ENCODE peak calls at places on chromosomes 3 and 15, in six cellular contexts. U, S, E, P, G and Y are unnamed samples.

GRCh38 chr3:11238057-11238456 is 34.1 kb upstream of the ATG7 start:
- DNase-seq in U (no peak), S (no peak), E (no peak), P (no peak), G (no peak), Y (no peak)

GRCh38 chr15:85542895-85543331 is 162.5 kb downstream of the AKAP13 start:
- DNase-seq in U (no peak), S (no peak), E (peak; percentile 68), P (no peak), G (no peak), Y (no peak)

GRCh38 chr3:87696276-87697013 is 362.4 kb downstream of the CGGBP1 start:
- DNase-seq in U (no peak), S (no peak), E (no peak), P (no peak), G (no peak), Y (no peak)

GRCh38 chr15:78396976-78397375 is 41.0 kb upstream of the IREB2 start:
- DNase-seq in U (no peak), S (peak; percentile 54), E (peak; percentile 46), P (peak; percentile 87), G (no peak), Y (no peak)

GRCh38 chr3:5187920-5188418 is 462 bp downstream of the EDEM1 start:
- DNase-seq in U (peak; percentile 40), S (peak; percentile 55), E (no peak), P (peak; percentile 74), G (no peak), Y (peak; percentile 25)

GRCh38 chr15:42100021-42100800 is 5.8 kb upstream of the PLA2G4D start:
- DNase-seq in U (no peak), S (no peak), E (no peak), P (no peak), G (no peak), Y (no peak)

GRCh38 chr15:76270876-76271275 is 40.4 kb downstream of the ETFA start:
- DNase-seq in U (no peak), S (no peak), E (no peak), P (no peak), G (no peak), Y (no peak)

GRCh38 chr15:28178727-28179126 is 79.6 kb upstream of the OCA2 start:
- DNase-seq in U (no peak), S (no peak), E (no peak), P (no peak), G (no peak), Y (no peak)

GRCh38 chr3:112350181-112350825 is 17.3 kb downstream of the CD200 start:
- DNase-seq in U (no peak), S (no peak), E (no peak), P (no peak), G (no peak), Y (no peak)

GRCh38 chr15:39135989-39136388 is 444.9 kb upstream of the THBS1 start:
- DNase-seq in U (no peak), S (no peak), E (no peak), P (no peak), G (no peak), Y (no peak)

GRCh38 chr15:82108489-82109078 is 62.8 kb upstream of the MEX3B start:
- DNase-seq in U (peak; percentile 32), S (peak; percentile 55), E (peak; percentile 54), P (peak; percentile 70), G (no peak), Y (peak; percentile 63)

GRCh38 chr15:27686376-27686775 is 412.7 kb downstream of the OCA2 start:
- DNase-seq in U (no peak), S (no peak), E (no peak), P (no peak), G (no peak), Y (no peak)

GRCh38 chr3:192409838-192410683 is 317.3 kb downstream of the FGF12 start:
- DNase-seq in U (no peak), S (peak; percentile 25), E (no peak), P (no peak), G (peak; percentile 43), Y (peak; percentile 46)

GRCh38 chr3:11826628-11827265 is 19.9 kb downstream of the TAMM41 start:
- DNase-seq in U (no peak), S (no peak), E (no peak), P (no peak), G (no peak), Y (no peak)

GRCh38 chr3:105801397-105801796 is 67.4 kb downstream of the CBLB start:
- DNase-seq in U (no peak), S (no peak), E (no peak), P (no peak), G (no peak), Y (no peak)

GRCh38 chr3:148998715-148999413 is 7.5 kb downstream of the GYG1 start:
- DNase-seq in U (no peak), S (no peak), E (no peak), P (no peak), G (no peak), Y (peak; percentile 75)

GRCh38 chr3:48428863-48429415 is 947 bp downstream of the PLXNB1 start:
- DNase-seq in U (peak; percentile 71), S (peak; percentile 58), E (peak; percentile 56), P (peak; percentile 79), G (no peak), Y (no peak)

GRCh38 chr15:33987444-33987843 is 19.1 kb downstream of the CHRM5 start:
- DNase-seq in U (no peak), S (no peak), E (no peak), P (no peak), G (no peak), Y (no peak)

GRCh38 chr3:107130089-107130700 is 247.0 kb upstream of the CCDC54 start:
- DNase-seq in U (no peak), S (no peak), E (no peak), P (no peak), G (no peak), Y (no peak)

GRCh38 chr3:142031575-142031974 is 117.8 kb downstream of the TFDP2 start:
- DNase-seq in U (no peak), S (no peak), E (no peak), P (no peak), G (no peak), Y (no peak)

GRCh38 chr3:46900007-46900292 is 22.4 kb downstream of the PTH1R start:
- DNase-seq in U (no peak), S (peak; percentile 32), E (no peak), P (no peak), G (no peak), Y (no peak)

DNA sequence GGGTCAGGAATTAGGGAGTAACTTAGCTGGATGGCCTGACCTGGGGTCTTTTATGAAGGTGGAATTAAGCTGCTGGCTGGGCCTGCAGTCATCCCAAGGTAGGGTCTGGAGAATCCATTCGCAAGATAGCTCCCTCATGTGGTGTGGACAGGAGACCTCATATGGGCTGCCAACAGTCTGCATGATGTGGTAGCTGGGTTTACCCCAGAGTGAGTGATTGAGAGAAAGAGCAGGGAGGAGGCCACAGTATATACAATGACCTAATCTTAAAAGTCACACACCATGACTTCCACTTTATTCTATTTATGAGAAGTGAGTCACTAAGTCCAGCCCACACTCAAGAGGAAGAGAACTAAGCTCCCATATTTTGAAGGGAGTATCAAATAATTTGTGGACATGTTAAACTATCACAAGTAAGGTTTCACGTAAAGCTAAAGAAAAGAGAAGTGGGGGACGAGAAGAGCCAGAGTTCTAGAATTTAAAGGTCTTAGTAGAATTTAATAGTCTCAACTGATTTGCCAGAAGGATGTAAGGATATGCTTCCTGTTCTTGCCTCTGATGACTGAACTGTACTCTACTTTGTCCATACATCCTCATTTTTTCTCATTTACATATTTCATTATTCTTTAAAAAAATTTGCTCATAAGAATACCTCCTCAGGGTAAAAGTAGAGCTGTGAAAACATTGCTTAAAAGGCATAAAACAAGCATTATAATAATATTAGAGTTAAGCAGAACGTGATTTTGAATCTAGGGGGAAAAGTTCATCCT is 184.4 kb downstream of the PEX5L start:
- DNase-seq in U (no peak), S (no peak), E (no peak), P (no peak), G (no peak), Y (no peak)
- H3K4me1 ChIP-seq in U (no peaks in the 10 kb centered on the region), S (peaks cover 5% of the 10 kb centered on the region), E (no peaks in the 10 kb centered on the region), P (no peaks in the 10 kb centered on the region), G (no peaks in the 10 kb centered on the region), Y (peaks cover 22% of the 10 kb centered on the region)

DNA sequence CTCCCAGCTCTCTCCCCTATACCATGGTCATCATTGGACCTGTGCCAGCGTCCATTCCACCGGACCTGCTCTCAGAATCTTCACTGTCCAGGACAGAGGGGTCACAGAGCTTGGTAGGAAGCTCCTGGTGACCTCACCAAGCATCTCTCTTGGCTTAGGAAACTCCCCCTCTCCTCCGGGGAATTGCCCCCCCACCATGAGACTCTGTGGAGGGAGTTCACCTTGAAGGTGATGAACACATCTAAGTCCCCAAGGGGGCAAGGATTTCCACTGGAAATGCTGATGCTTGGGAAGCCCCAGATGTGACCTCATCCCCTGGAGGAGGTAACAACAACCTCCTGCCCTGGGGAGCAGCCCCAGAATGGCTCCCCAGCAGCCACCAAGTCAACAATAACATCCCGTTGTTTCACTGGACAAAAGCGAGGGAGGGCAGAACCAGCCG is 3.2 kb downstream of the SEMA7A start:
- DNase-seq in U (no peak), S (no peak), E (no peak), P (no peak), G (no peak), Y (no peak)
- H3K4me1 ChIP-seq in U (peaks cover 19% of the 10 kb centered on the region), S (no peaks in the 10 kb centered on the region), E (peaks cover 7% of the 10 kb centered on the region), P (peaks cover 18% of the 10 kb centered on the region), G (peaks cover 21% of the 10 kb centered on the region), Y (peaks cover 16% of the 10 kb centered on the region)

GRCh38 chr3:99013794-99014315 is 112.4 kb upstream of the DCBLD2 start:
- DNase-seq in U (no peak), S (no peak), E (no peak), P (no peak), G (no peak), Y (no peak)

GRCh38 chr3:99012051-99012450 is 110.6 kb upstream of the DCBLD2 start:
- DNase-seq in U (peak; percentile 40), S (peak; percentile 34), E (no peak), P (no peak), G (no peak), Y (no peak)

GRCh38 chr3:99016452-99016851 is 115.0 kb upstream of the DCBLD2 start:
- DNase-seq in U (no peak), S (no peak), E (no peak), P (no peak), G (no peak), Y (no peak)

GRCh38 chr3:99009851-99010250 is 108.4 kb upstream of the DCBLD2 start:
- DNase-seq in U (no peak), S (no peak), E (no peak), P (no peak), G (no peak), Y (no peak)

DNA sequence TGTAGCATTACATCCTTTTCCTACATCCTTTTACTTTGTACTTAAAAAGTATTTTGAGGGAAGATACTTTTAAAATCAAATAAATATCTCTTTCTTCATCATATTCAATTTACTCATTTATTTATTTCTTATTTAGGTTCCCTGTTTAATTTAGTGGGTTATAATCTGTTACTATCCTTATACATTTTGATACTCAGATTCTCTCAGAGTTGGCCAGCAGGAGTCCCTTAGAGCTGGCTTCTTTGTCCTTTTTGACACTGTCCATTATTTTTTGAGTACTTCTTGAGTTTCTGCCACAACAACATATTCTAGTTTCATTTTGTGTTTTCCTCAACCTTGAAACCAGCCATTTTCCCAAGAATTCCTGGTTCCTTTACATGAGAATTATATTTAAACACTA is 111.6 kb upstream of the DCBLD2 start:
- DNase-seq in U (no peak), S (no peak), E (no peak), P (no peak), G (no peak), Y (no peak)
- H3K4me1 ChIP-seq in U (no peaks in the 10 kb centered on the region), S (no peaks in the 10 kb centered on the region), E (no peaks in the 10 kb centered on the region), P (no peaks in the 10 kb centered on the region), G (peaks cover 2% of the 10 kb centered on the region), Y (no peaks in the 10 kb centered on the region)

DNA sequence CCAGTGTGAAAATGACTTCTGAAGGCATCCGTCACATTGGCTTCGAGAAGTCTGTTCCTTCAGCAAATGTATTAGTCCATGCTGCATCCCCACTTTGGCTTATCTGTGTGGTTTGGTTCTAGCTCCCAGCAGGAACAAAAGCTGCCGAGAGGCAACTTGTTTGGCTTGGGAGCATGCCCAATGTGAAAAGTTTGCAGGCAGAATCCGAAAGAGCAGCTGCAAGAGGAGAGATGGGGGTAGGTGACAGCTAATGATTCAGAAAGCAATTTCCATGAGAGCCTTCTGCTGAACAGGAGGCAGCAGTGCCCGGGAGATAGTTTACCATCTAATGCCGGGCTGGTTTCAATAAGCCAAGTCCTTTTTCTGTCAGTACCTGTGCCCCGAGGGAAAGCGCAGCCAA is 60.1 kb downstream of the GRM7 start:
- DNase-seq in U (no peak), S (no peak), E (peak; percentile 12), P (no peak), G (no peak), Y (no peak)
- H3K4me1 ChIP-seq in U (no peaks in the 10 kb centered on the region), S (no peaks in the 10 kb centered on the region), E (no peaks in the 10 kb centered on the region), P (no peaks in the 10 kb centered on the region), G (no peaks in the 10 kb centered on the region), Y (no peaks in the 10 kb centered on the region)